ENCODE peak calls at places on chromosome 19, in four cellular contexts. One of them, this sample, is unnamed. For H3K4me1, the result is how much of the 10 kb centered on the place peaks cover.

GRCh38 chr19:1925544-1925943 is 15.4 kb upstream of the CSNK1G2 start:
- DNase-seq in stomach: no peak
- DNase-seq in kidney: no peak
- DNase-seq in GM23248: no peak
- DNase-seq in this sample: no peak

GRCh38 chr19:4635763-4636135 is 3.6 kb upstream of the TNFAIP8L1 start:
- DNase-seq in stomach: no peak
- DNase-seq in kidney: no peak
- DNase-seq in GM23248: no peak
- DNase-seq in this sample: no peak

GRCh38 chr19:30883071-30883470 is 466.2 kb downstream of the TSHZ3 start:
- DNase-seq in stomach: no peak
- DNase-seq in kidney: no peak
- DNase-seq in GM23248: no peak
- DNase-seq in this sample: no peak

GRCh38 chr19:33562636-33563035 is 41.0 kb upstream of the PEPD start:
- DNase-seq in stomach: no peak
- DNase-seq in kidney: no peak
- DNase-seq in GM23248: no peak
- DNase-seq in this sample: no peak

GRCh38 chr19:1154731-1155351 is 19.2 kb downstream of the SBNO2 start:
- DNase-seq in stomach: peak
- DNase-seq in kidney: peak
- DNase-seq in GM23248: peak
- DNase-seq in this sample: peak

GRCh38 chr19:21569497-21569870 is 64.1 kb downstream of the ZNF429 start:
- DNase-seq in stomach: no peak
- DNase-seq in kidney: no peak
- DNase-seq in GM23248: peak
- DNase-seq in this sample: no peak

GRCh38 chr19:18173054-18173571 is 500 bp upstream of the IFI30 start:
- DNase-seq in stomach: no peak
- DNase-seq in kidney: peak
- DNase-seq in GM23248: peak
- DNase-seq in this sample: peak

GRCh38 chr19:1101337-1101698 is 2.5 kb upstream of the GPX4 start:
- DNase-seq in stomach: peak
- DNase-seq in kidney: no peak
- DNase-seq in GM23248: no peak
- DNase-seq in this sample: peak

GRCh38 chr19:55838251-55838650 is 1.9 kb downstream of the NLRP4 start:
- DNase-seq in stomach: no peak
- DNase-seq in kidney: no peak
- DNase-seq in GM23248: no peak
- DNase-seq in this sample: no peak

GRCh38 chr19:16380943-16381755 is 56.5 kb downstream of the KLF2 start:
- DNase-seq in stomach: no peak
- DNase-seq in kidney: peak
- DNase-seq in GM23248: no peak
- DNase-seq in this sample: no peak

GRCh38 chr19:49807174-49807830 is 5.8 kb downstream of the FUZ start:
- DNase-seq in stomach: no peak
- DNase-seq in kidney: peak
- DNase-seq in GM23248: no peak
- DNase-seq in this sample: no peak

GRCh38 chr19:8575467-8575997 is 1.7 kb downstream of the MYO1F start:
- DNase-seq in stomach: no peak
- DNase-seq in kidney: no peak
- DNase-seq in GM23248: peak
- DNase-seq in this sample: no peak

GRCh38 chr19:22602631-22603272 is 31.4 kb upstream of the ZNF492 start:
- DNase-seq in stomach: no peak
- DNase-seq in kidney: no peak
- DNase-seq in GM23248: no peak
- DNase-seq in this sample: no peak

GRCh38 chr19:35901055-35901644 is 810 bp upstream of the NFKBID start:
- DNase-seq in stomach: no peak
- DNase-seq in kidney: no peak
- DNase-seq in GM23248: peak
- DNase-seq in this sample: no peak

GRCh38 chr19:33690461-33691427 is 69.0 kb downstream of the CHST8 start:
- DNase-seq in stomach: no peak
- DNase-seq in kidney: peak
- DNase-seq in GM23248: no peak
- DNase-seq in this sample: no peak

GRCh38 chr19:41753159-41753558 is 2.2 kb upstream of the CEACAM6 start:
- DNase-seq in stomach: peak
- DNase-seq in kidney: no peak
- DNase-seq in GM23248: peak
- DNase-seq in this sample: no peak

GRCh38 chr19:57068921-57069697 is 50.7 kb upstream of the USP29 start:
- DNase-seq in stomach: no peak
- DNase-seq in kidney: no peak
- DNase-seq in GM23248: no peak
- DNase-seq in this sample: peak

GRCh38 chr19:34057155-34057554 is 115.1 kb upstream of the LSM14A start:
- DNase-seq in stomach: no peak
- DNase-seq in kidney: no peak
- DNase-seq in GM23248: no peak
- DNase-seq in this sample: no peak

GRCh38 chr19:46674416-46675178 is 13.6 kb upstream of the DACT3 start:
- DNase-seq in stomach: no peak
- DNase-seq in kidney: no peak
- DNase-seq in GM23248: no peak
- DNase-seq in this sample: no peak

GRCh38 chr19:31943305-31943704 is 402.1 kb upstream of the ZNF507 start:
- DNase-seq in stomach: no peak
- DNase-seq in kidney: no peak
- DNase-seq in GM23248: no peak
- DNase-seq in this sample: no peak

GRCh38 chr19:5059191-5059579 is 90.3 kb downstream of the KDM4B start:
- DNase-seq in stomach: no peak
- DNase-seq in kidney: no peak
- DNase-seq in GM23248: peak
- DNase-seq in this sample: no peak

GRCh38 chr19:5032101-5032967 is 63.4 kb downstream of the KDM4B start:
- DNase-seq in stomach: no peak
- DNase-seq in kidney: no peak
- DNase-seq in GM23248: peak
- DNase-seq in this sample: no peak

GRCh38 chr19:28465317-28466086 is 747.4 kb downstream of the UQCRFS1 start:
- DNase-seq in stomach: no peak
- DNase-seq in kidney: no peak
- DNase-seq in GM23248: peak
- DNase-seq in this sample: no peak

GRCh38 chr19:13231663-13232062 is 81.5 kb downstream of the IER2 start:
- DNase-seq in stomach: peak
- DNase-seq in kidney: no peak
- DNase-seq in GM23248: no peak
- DNase-seq in this sample: no peak
- H3K27ac ChIP-seq in stomach: no peak
- H3K27ac ChIP-seq in kidney: no peak
- H3K27ac ChIP-seq in GM23248: no peak
- H3K27ac ChIP-seq in this sample: no peak

GRCh38 chr19:39401549-39402416 is 4.9 kb upstream of the ZFP36 start:
- DNase-seq in stomach: peak
- DNase-seq in kidney: peak
- DNase-seq in GM23248: peak
- DNase-seq in this sample: peak

GRCh38 chr19:39399684-39400465 is 6.8 kb upstream of the ZFP36 start:
- DNase-seq in stomach: no peak
- DNase-seq in kidney: no peak
- DNase-seq in GM23248: no peak
- DNase-seq in this sample: no peak

GRCh38 chr19:39403331-39404312 is 3.0 kb upstream of the ZFP36 start:
- DNase-seq in stomach: peak
- DNase-seq in kidney: peak
- DNase-seq in GM23248: peak
- DNase-seq in this sample: peak

GRCh38 chr19:39402417-39403297 is 4.0 kb upstream of the ZFP36 start:
- DNase-seq in stomach: peak
- DNase-seq in kidney: peak
- DNase-seq in GM23248: peak
- DNase-seq in this sample: peak

DNA sequence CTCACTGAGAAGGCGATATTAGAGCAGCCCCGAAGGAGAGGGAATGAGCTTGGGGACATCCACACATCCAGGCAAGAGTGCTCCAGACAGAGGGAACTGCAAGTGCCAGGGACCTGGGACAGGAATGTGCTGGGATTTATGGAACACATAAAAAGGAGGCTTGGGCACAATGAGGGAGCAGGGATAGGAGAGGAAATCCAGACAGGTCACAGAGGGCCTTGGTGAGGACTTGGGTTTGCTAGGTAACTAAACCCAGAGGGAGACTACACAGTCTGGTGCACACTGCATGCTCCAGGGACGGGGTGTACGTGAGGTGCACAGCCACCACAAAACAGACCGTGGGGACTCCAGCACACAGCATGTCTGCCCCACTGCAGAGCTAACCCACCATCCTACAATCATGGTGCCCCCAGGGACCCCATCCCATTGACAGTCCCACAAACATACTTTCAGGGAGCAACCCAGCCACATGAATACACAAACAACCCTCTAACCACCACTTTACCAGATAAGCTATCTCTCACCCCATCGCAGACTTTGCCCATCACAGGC is 5.6 kb upstream of the ZFP36 start:
- DNase-seq in stomach: no peak
- DNase-seq in kidney: peak
- DNase-seq in GM23248: no peak
- DNase-seq in this sample: no peak
- H3K4me3 ChIP-seq in stomach: no peak
- H3K4me3 ChIP-seq in kidney: peak
- H3K4me3 ChIP-seq in GM23248: no peak
- H3K4me3 ChIP-seq in this sample: no peak

GRCh38 chr19:11131471-11131870 is 24.1 kb downstream of the SPC24 start:
- DNase-seq in stomach: no peak
- DNase-seq in kidney: no peak
- DNase-seq in GM23248: no peak
- DNase-seq in this sample: no peak
- H3K4me1 ChIP-seq in stomach: under half
- H3K4me1 ChIP-seq in kidney: under half
- H3K4me1 ChIP-seq in GM23248: under half
- H3K4me1 ChIP-seq in this sample: under half

GRCh38 chr19:53103141-53103902 is at the start of gene ZNF160:
- DNase-seq in stomach: peak
- DNase-seq in kidney: peak
- DNase-seq in GM23248: peak
- DNase-seq in this sample: peak
- H3K27ac ChIP-seq in stomach: peak
- H3K27ac ChIP-seq in kidney: peak
- H3K27ac ChIP-seq in GM23248: peak
- H3K27ac ChIP-seq in this sample: peak

GRCh38 chr19:3402631-3403443 is 36.5 kb downstream of the NFIC start:
- DNase-seq in stomach: no peak
- DNase-seq in kidney: no peak
- DNase-seq in GM23248: no peak
- DNase-seq in this sample: no peak
- H3K4me3 ChIP-seq in stomach: peak
- H3K4me3 ChIP-seq in kidney: peak
- H3K4me3 ChIP-seq in GM23248: peak
- H3K4me3 ChIP-seq in this sample: peak

This sample was measured in uterus.